ENCODE peak calls at places on chromosomes 5 and 9, in nine cellular contexts. A is HS-27A; D is WERI-Rb-1; F is stimulated activated CD8-positive, alpha-beta memory T cell treated with anti-CD3 and anti-CD28 coated beads, Interleukin-15, amount 100 ng/mL, for 24 hours; O is non-pigmented ciliary epithelial cell; Q is heart right ventricle; K is cardiac muscle cell; E is kidney glomerular epithelial cell; U is Right ventricle myocardium inferior. L is an unnamed sample.

GRCh38 chr9:112121633-112122032 is 53.5 kb downstream of the SUSD1 start:
- DNase-seq in F (no peak), A (no peak), D (no peak), U (no peak), O (no peak), Q (no peak), K (no peak), E (no peak), L (no peak)

GRCh38 chr5:88727705-88728313 is 155.2 kb downstream of the MEF2C start:
- DNase-seq in K (peak; percentile 44), F (no peak), A (no peak), E (peak; percentile 10), D (no peak), U (no peak), O (no peak), Q (no peak), L (no peak)

GRCh38 chr9:133199648-133200321 is 9.3 kb downstream of the OBP2B start:
- DNase-seq in F (no peak), A (no peak), Q (peak; percentile 40), D (no peak), U (no peak), E (no peak), K (no peak), O (no peak), L (no peak)

GRCh38 chr9:73402081-73403028 is 250.7 kb downstream of the ANXA1 start:
- DNase-seq in O (no peak), Q (no peak), A (no peak), K (no peak), E (no peak), F (no peak), U (peak; percentile 56), D (no peak), L (no peak)

GRCh38 chr9:34741628-34742027 is 31.7 kb upstream of the CCL21 start:
- DNase-seq in O (no peak), Q (no peak), U (no peak), K (peak; percentile 69), E (no peak), D (peak; percentile 42), A (no peak), F (no peak), L (no peak)

GRCh38 chr9:125556046-125556445 is 151.0 kb downstream of the MAPKAP1 start:
- DNase-seq in A (no peak), O (no peak), Q (peak; percentile 30), D (no peak), K (no peak), U (no peak), F (no peak), E (no peak), L (no peak)

GRCh38 chr5:89128097-89128496 is 245.1 kb upstream of the MEF2C start:
- DNase-seq in A (no peak), U (no peak), F (no peak), K (peak; percentile 11), E (peak; percentile 9), Q (no peak), O (no peak), D (peak; percentile 35), L (no peak)

GRCh38 chr9:35518981-35519679 is 29.2 kb downstream of the RUSC2 start:
- DNase-seq in F (no peak), D (no peak), K (peak; percentile 65), E (peak; percentile 68), Q (no peak), A (no peak), U (no peak), O (no peak), L (no peak)

GRCh38 chr5:11596185-11596584 is 308.1 kb downstream of the CTNND2 start:
- DNase-seq in A (no peak), U (no peak), O (no peak), D (no peak), F (no peak), K (no peak), E (no peak), Q (no peak), L (no peak)

GRCh38 chr9:130846487-130847305 is 11.6 kb downstream of the ABL1 start:
- DNase-seq in U (no peak), D (no peak), Q (peak; percentile 41), O (no peak), K (peak; percentile 77), E (peak; percentile 90), F (no peak), A (peak; percentile 98), L (no peak)

L was measured in lung.